ENCODE peak calls at places on chromosome 18, in six cellular contexts. J is GM12878, V is GM12891, X is SK-N-SH, D is endothelial cell of umbilical vein, C is GM23338. F is an unnamed sample.

GRCh38 chr18:24497052-24497754 is 36.8 kb downstream of the HRH4 start:
- DNase-seq in J (no peak), V (no peak), X (no peak), D (no peak), C (no peak), F (no peak)

GRCh38 chr18:64094210-64094609 is 54.7 kb downstream of the LINC00305 start:
- DNase-seq in J (no peak), V (no peak), X (no peak), D (no peak), C (peak; percentile 10), F (no peak)

GRCh38 chr18:9661564-9661963 is 46.5 kb upstream of the RAB31 start:
- DNase-seq in J (no peak), V (no peak), X (peak; percentile 23), D (no peak), C (peak; percentile 45), F (no peak)

GRCh38 chr18:57048351-57048750 is 98.5 kb upstream of the BOD1L2 start:
- DNase-seq in J (no peak), V (no peak), X (no peak), D (no peak), C (peak; percentile 16), F (no peak)

GRCh38 chr18:54261894-54262293 is 7.4 kb upstream of the POLI start:
- DNase-seq in J (peak; percentile 85), V (no peak), X (no peak), D (no peak), C (no peak), F (no peak)

GRCh38 chr18:28684746-28685145 is 507.8 kb upstream of the CDH2 start:
- DNase-seq in J (no peak), V (no peak), X (no peak), D (no peak), C (no peak), F (no peak)

GRCh38 chr18:38940863-38941531 is 1375.4 kb upstream of the CELF4 start:
- DNase-seq in J (peak; percentile 99), V (peak; percentile 13), X (no peak), D (peak; percentile 11), C (peak; percentile 54), F (peak; percentile 10)

GRCh38 chr18:76479351-76480238 is 15.4 kb downstream of the ZNF516 start:
- DNase-seq in J (no peak), V (no peak), X (no peak), D (no peak), C (no peak), F (no peak)

GRCh38 chr18:50307738-50308470 is 20.4 kb upstream of the CXXC1 start:
- DNase-seq in J (peak; percentile 73), V (peak; percentile 72), X (peak; percentile 94), D (peak; percentile 82), C (peak; percentile 98), F (peak; percentile 70)

GRCh38 chr18:58528011-58528367 is 100.9 kb downstream of the ALPK2 start:
- DNase-seq in J (no peak), V (no peak), X (no peak), D (no peak), C (no peak), F (no peak)

GRCh38 chr18:23191232-23191631 is 55.9 kb downstream of the CABLES1 start:
- DNase-seq in J (no peak), V (no peak), X (no peak), D (no peak), C (no peak), F (no peak)

GRCh38 chr18:26978812-26979341 is 113.4 kb upstream of the AQP4 start:
- DNase-seq in J (peak; percentile 76), V (peak; percentile 25), X (no peak), D (no peak), C (no peak), F (peak; percentile 21)

GRCh38 chr18:78082776-78083175 is 833.1 kb downstream of the GALR1 start:
- DNase-seq in J (no peak), V (no peak), X (no peak), D (no peak), C (no peak), F (no peak)

GRCh38 chr18:47775961-47776360 is 154.5 kb downstream of the SMAD2 start:
- DNase-seq in J (no peak), V (no peak), X (no peak), D (peak; percentile 8), C (peak; percentile 40), F (no peak)

DNA sequence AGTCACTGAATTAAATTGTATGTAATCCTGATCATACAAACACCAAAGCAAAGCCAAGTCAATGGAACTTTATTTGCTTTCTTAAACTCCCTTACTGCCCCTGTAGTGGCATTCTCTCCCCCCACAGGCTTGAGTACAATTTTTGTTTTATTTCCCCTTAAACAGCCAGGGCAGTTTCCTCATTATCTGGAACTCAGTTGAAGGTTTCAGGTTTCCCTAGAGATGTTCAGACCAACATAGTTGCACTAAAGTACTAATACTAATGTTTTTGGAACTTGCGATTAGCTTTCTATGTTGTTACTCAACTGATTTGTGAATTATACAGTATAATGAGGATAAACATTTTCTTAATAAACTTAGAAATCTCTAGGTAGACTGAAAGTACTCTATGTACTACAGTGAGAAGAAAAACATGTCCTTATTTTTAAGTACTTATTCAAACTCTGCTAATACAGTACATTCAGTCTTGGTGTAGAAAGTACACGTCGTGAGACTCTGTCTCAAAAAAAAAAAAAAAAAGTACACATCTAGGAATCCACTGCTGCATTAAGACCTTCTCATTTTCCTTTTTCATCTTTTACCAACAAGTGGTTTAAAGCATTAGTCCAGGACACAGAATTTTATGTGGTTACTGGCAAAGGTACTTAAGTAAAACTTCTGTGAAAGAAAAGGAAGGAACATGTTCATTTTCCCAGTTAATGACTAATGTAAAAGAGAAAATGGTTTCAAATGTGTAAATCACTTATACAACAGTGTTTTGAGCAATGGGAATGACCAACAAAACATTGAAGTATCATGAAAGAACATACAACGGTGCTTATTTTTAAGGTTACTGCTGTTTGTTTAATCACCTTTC is 209.5 kb upstream of the SMAD7 start:
- DNase-seq in J (no peak), V (no peak), X (no peak), D (no peak), C (no peak), F (no peak)
- TF ChIP-seq POLR2AphosphoS5 in J (no peak), V (no peak), X (no peak), D (no peak), C (no peak), F (no peak)

GRCh38 chr18:5667356-5667755 is 123.6 kb upstream of the EPB41L3 start:
- DNase-seq in J (no peak), V (no peak), X (no peak), D (no peak), C (no peak), F (no peak)
- TF ChIP-seq POLR2AphosphoS5 in J (no peak), V (no peak), X (no peak), D (no peak), C (no peak), F (no peak)

GRCh38 chr18:4987452-4988405 is 209.3 kb downstream of the AKAIN1 start:
- DNase-seq in J (no peak), V (no peak), X (no peak), D (no peak), C (peak; percentile 40), F (no peak)
- TF ChIP-seq POLR2AphosphoS5 in J (no peak), V (no peak), X (no peak), D (no peak), C (no peak), F (no peak)

GRCh38 chr18:79647307-79647706 is 32.3 kb upstream of the CTDP1 start:
- DNase-seq in J (no peak), V (no peak), X (no peak), D (no peak), C (no peak), F (no peak)
- TF ChIP-seq POLR2AphosphoS5 in J (no peak), V (no peak), X (no peak), D (no peak), C (no peak), F (no peak)

GRCh38 chr18:73661457-73661856 is 486.2 kb downstream of the FBXO15 start:
- DNase-seq in J (no peak), V (no peak), X (no peak), D (no peak), C (no peak), F (no peak)
- TF ChIP-seq POLR2AphosphoS5 in J (no peak), V (no peak), X (no peak), D (no peak), C (no peak), F (no peak)

DNA sequence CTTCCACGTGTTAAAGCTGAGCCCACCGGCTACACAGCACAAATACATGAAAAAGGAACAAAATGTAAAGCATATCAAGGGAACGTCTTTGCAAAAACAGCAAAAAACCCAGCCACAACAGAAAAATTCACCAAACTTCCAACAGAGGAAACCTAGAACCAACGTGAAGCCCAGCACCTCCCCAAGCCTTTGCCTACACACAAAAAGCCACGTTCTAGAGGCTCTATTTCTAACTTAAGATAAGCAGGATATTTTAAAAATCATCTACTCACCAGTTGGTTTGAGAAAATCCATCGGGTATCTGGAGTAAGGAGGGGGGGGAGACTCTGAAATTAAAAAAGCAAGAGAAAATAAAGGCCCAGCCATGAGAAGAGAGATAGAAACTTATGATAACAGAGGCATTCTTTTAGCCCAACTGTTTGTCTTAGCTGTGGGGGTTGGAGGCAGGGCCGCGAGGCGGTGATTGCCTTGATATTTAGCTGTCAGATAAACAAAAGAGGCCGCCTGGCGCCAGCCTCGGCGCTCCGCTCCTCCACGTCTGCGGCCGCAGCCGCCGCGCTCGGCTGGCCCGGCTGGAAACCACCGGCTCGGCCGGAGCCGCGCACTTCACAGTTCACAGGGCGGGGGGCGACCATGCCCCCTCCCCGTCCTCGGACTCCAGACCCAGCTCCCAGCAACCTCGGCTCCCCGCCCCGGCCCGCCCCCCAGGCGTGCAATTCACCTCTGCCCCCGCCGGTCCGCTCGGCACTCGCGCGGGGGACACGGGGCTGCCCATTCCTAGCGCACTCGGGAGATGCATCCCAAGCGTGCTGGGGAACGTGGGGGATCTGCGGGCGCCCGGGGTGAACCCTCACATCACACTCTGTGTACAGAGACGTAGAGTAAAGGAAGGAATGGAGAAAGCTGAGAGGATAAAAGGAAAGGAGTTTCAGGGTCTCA is 2.4 kb downstream of the SMAD7 start:
- DNase-seq in J (no peak), V (no peak), X (peak; percentile 69), D (peak; percentile 67), C (peak; percentile 69), F (no peak)
- TF ChIP-seq POLR2AphosphoS5 in J (no peak), V (no peak), X (peak; percentile 2), D (no peak), C (no peak), F (no peak)

DNA sequence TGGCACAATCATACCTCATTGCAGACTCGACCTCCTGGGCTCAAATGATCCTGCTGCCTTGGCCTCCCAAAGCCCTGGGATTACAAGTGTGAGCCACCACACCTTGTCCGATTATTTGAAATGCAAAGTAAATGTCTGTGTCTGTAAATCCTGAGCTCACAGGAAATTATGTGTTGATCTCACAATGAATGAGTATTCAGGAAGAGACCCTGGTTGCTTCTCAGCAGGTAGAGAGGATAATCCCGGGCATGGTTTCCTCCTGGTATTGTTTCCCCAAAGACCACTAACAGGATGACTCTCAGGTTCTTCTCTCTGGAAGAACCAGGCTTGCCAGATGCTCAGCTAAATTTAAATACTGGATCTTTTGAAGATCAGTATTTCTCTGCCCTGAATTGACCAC is 147.6 kb downstream of the LDLRAD4 start:
- DNase-seq in J (no peak), V (no peak), X (no peak), D (no peak), C (no peak), F (no peak)
- TF ChIP-seq POLR2AphosphoS5 in J (no peak), V (no peak), X (no peak), D (no peak), C (no peak), F (no peak)

DNA sequence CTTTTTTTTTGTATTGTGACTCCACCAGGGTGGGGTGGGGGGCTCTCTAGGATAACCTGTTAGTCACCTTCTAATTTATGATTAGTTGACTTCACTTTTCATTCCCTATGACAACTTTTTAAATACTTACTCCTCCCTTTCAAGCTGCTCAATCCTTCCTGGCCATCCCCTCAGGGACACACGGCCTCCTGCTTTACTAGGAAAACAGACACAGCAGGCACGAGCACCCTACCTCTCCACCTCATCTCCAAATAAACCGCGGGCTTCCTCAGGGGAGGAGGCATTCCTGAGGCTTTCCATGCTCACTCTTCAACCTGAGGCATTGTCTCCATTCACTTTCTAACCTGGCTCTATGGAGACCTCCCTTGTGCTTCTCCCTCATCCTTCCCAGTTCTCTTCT is 33.0 kb downstream of the B4GALT6 start:
- DNase-seq in J (no peak), V (no peak), X (no peak), D (no peak), C (no peak), F (no peak)
- TF ChIP-seq POLR2AphosphoS5 in J (peak; percentile 6), V (no peak), X (no peak), D (no peak), C (no peak), F (no peak)

F was measured in GM12892.